ENCODE peak calls at places on chromosomes 13 and 19, in seven cellular contexts. E, G, X, A, R, Z and N are unnamed samples.

GRCh38 chr19:16593181-16593580 is 21.0 kb upstream of the SLC35E1 start:
- DNase-seq in A (no peak), R (no peak), X (peak), Z (no peak), G (no peak), E (no peak), N (no peak)

GRCh38 chr13:98262307-98262706 is 85.2 kb upstream of the RNF113B start:
- DNase-seq in G (no peak), R (no peak), A (no peak), Z (no peak), X (no peak), E (no peak), N (no peak)

GRCh38 chr13:93244141-93244917 is 17.7 kb downstream of the GPC6 start:
- DNase-seq in G (no peak), R (no peak), E (no peak), Z (no peak), X (no peak), A (no peak), N (no peak)

GRCh38 chr13:33494596-33495214 is 209.2 kb upstream of the STARD13 start:
- DNase-seq in G (no peak), Z (no peak), E (no peak), X (no peak), R (no peak), A (peak), N (no peak)

GRCh38 chr19:15701757-15702589 is 25.9 kb upstream of the OR10H2 start:
- DNase-seq in X (no peak), E (no peak), Z (no peak), R (no peak), G (no peak), A (no peak), N (no peak)

GRCh38 chr19:31073485-31074221 is 275.6 kb downstream of the TSHZ3 start:
- DNase-seq in A (no peak), R (no peak), G (no peak), E (no peak), Z (no peak), X (no peak), N (no peak)

GRCh38 chr13:96686286-96686685 is 308.0 kb downstream of the OXGR1 start:
- DNase-seq in R (no peak), E (no peak), A (no peak), Z (no peak), X (no peak), G (no peak), N (no peak)

GRCh38 chr13:87669379-87669978 is 1.7 kb upstream of the SLITRK5 start:
- DNase-seq in E (no peak), G (no peak), Z (no peak), R (no peak), A (no peak), X (peak), N (peak)

GRCh38 chr13:39417643-39418042 is 185.3 kb downstream of the LHFPL6 start:
- DNase-seq in G (no peak), X (no peak), Z (no peak), A (no peak), E (no peak), R (no peak), N (no peak)

GRCh38 chr19:36489920-36490415 is 607 bp upstream of the ZNF566 start:
- DNase-seq in E (peak), A (peak), Z (peak), X (peak), G (peak), R (peak), N (peak)

GRCh38 chr19:47587295-47587694 is 14.3 kb upstream of the ZNF541 start:
- DNase-seq in G (no peak), X (no peak), Z (no peak), R (no peak), A (no peak), E (no peak), N (no peak)

GRCh38 chr13:74767031-74767430 is 632.8 kb upstream of the KLF12 start:
- DNase-seq in Z (no peak), A (no peak), X (no peak), E (no peak), G (no peak), R (no peak), N (no peak)

GRCh38 chr19:55227241-55228014 is 1.1 kb downstream of the TMEM86B start:
- DNase-seq in X (no peak), A (no peak), E (no peak), R (no peak), G (no peak), Z (no peak), N (no peak)

GRCh38 chr19:17450264-17451075 is 2.0 kb upstream of the TMEM221 start:
- DNase-seq in R (no peak), E (no peak), A (no peak), X (peak), Z (no peak), G (no peak), N (peak)

DNA sequence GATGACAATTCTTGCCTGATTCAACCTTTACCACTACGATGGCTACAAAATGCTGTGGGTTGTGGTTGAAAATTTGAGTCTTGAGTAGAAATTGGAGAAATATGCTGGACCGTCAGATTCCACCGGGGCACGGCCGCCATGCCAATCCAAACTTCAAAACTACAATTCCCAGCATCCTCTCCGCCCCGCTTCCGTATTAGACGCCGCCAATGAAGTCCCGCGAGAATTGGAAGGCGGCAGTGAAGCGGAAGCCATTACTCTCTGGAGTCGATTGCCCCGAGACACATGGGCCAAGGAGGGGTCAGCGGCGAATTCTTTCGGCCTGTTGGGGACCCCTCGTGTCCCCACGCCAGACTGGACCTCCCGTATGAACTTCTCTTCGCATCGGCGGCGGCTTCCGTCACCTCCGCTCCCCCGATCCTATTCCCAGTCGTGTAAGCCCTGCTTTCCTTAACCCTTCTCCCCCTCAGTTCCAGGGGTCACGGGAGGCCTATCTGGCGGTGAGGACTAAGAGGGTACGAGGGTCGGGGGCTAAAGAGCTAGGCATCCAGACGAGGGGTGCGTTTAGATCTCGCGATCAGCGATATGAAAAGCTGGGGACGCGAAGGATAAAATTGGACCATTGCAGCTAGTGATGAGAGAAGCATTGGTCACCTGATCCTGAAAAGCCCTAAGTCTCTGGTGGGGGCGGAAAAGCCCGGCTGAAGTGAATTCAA is at the start of gene ZNF317:
- DNase-seq in R (peak), E (peak), A (peak), X (peak), Z (peak), G (peak), N (peak)
- TF ChIP-seq CTCF in R (no peak), E (no peak), A (no peak), X (no peak), Z (no peak), G (no peak), N (no peak)

DNA sequence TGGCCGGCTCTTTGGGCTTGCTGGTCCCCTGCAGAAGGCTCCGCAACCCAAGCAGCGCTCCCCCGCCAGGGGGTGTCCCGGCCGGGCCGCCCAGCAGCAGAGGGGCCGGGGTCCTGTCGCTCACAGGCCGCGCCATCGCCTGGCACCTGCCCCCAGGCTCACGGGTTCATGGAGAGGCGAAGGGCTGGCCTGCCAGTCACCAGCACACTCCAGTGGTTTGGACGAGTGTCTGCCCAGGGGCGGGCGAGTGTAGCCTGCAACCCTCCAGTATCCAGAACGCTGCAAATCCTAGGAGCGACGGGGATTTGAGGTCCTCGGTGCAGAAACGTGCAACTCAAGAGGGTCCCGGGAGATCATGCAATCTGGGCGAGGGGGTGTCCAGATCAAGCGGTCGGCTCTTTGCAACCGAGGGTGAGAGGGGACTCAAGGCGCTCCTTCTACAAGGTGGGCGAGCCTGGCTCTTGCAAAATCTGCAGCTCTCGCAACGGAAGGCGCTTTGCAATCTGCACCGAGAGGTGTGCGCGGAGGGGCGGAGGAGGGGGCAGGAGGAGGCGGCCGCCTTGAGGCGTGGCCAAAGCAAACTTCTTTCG is at the start of gene DBP:
- DNase-seq in G (no peak), R (peak), Z (peak), E (no peak), X (no peak), A (no peak), N (no peak)
- TF ChIP-seq CTCF in G (no peak), R (no peak), Z (peak), E (no peak), X (no peak), A (peak), N (no peak)

DNA sequence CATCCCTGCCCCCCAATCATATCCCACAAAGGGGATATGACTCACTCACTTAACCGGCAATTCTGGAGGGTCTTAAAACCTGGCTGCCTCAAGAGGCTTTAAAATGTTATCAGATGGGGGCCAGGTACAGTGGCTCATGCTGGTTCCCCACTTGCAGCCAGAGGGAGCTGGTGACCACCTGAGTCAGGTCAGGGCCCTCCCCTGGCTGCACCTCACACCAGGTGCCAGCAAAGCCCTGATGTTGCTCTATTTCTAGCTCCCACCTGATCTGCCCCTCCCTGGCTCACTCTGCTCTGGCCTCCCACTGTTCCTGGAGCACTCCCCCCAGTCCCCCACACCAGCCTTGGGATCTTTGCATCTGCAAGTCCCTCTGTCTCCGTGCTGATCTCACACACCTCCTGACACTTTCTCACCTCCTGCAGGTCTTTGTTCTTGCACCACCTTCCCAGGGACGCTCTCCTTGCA is 14.2 kb downstream of the HPN start:
- DNase-seq in Z (no peak), E (no peak), G (no peak), X (no peak), A (no peak), R (no peak), N (no peak)
- TF ChIP-seq CTCF in Z (peak), E (no peak), G (no peak), X (peak), A (no peak), R (peak), N (peak)

GRCh38 chr13:36509369-36509768 is 77.1 kb downstream of the CCNA1 start:
- DNase-seq in Z (no peak), E (no peak), R (no peak), G (no peak), X (no peak), A (no peak), N (no peak)
- TF ChIP-seq CTCF in Z (no peak), E (no peak), R (no peak), G (no peak), X (no peak), A (no peak), N (no peak)

DNA sequence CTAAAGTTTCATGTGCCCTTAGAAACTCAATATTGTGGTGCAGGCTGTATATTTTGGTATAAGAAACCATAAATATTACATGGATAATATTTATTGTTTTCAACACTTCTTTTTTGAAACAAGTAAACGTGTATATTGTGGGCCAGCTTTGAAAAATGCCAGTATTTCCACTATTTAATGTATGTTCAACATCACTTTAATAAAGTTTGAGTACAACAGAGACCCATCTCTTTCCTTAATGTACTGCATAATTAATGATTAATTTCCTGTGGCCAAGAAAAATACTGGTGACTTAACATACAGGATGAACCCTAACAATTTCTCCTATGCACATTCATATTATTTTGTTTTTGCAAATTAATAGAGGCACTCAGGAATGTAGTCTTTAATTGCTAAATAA is 2891.5 kb downstream of the PCDH9 start:
- DNase-seq in R (no peak), E (no peak), G (no peak), Z (no peak), X (no peak), A (no peak), N (no peak)
- TF ChIP-seq CTCF in R (no peak), E (no peak), G (no peak), Z (no peak), X (no peak), A (no peak), N (no peak)

DNA sequence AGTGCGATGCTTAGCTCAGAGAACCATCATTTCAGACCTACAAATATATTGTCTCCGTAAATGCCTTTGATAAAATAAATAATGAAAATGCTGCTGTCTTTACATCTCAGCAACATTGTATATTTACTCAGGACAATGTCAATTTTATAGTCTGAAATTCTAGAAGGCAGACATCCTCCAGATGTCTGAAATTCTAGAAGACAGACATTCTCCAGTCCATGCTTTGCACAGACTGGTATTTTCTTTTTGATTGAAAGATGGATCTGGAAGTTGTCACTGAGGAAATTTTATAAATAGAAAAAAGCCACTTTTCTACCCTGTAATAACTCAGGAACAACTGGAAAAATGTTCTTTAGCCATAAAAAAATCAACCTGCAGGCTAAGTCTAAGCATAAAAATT is 2293.3 kb downstream of the PCDH9 start:
- DNase-seq in Z (no peak), X (no peak), G (no peak), E (no peak), R (no peak), A (no peak), N (no peak)
- TF ChIP-seq CTCF in Z (no peak), X (no peak), G (no peak), E (no peak), R (no peak), A (no peak), N (no peak)

GRCh38 chr13:102089722-102090121 is 312.1 kb downstream of the FGF14 start:
- DNase-seq in X (no peak), A (no peak), R (no peak), E (no peak), G (no peak), Z (no peak), N (no peak)

GRCh38 chr13:102090532-102090931 is 311.3 kb downstream of the FGF14 start:
- DNase-seq in G (no peak), R (no peak), E (no peak), Z (no peak), A (no peak), X (no peak), N (no peak)

GRCh38 chr13:102091231-102091630 is 310.6 kb downstream of the FGF14 start:
- DNase-seq in E (no peak), R (no peak), G (no peak), Z (no peak), X (no peak), A (no peak), N (no peak)

GRCh38 chr13:102089177-102089576 is 312.7 kb downstream of the FGF14 start:
- DNase-seq in A (no peak), R (no peak), E (no peak), X (no peak), G (no peak), Z (no peak), N (no peak)
- TF ChIP-seq CTCF in A (peak), R (no peak), E (no peak), X (no peak), G (no peak), Z (no peak), N (no peak)

GRCh38 chr13:108214511-108215383 is 589 bp downstream of the LIG4 start:
- DNase-seq in G (no peak), R (no peak), E (no peak), X (no peak), Z (peak), A (no peak), N (no peak)
- TF ChIP-seq CTCF in G (no peak), R (no peak), E (no peak), X (no peak), Z (no peak), A (no peak), N (no peak)

DNA sequence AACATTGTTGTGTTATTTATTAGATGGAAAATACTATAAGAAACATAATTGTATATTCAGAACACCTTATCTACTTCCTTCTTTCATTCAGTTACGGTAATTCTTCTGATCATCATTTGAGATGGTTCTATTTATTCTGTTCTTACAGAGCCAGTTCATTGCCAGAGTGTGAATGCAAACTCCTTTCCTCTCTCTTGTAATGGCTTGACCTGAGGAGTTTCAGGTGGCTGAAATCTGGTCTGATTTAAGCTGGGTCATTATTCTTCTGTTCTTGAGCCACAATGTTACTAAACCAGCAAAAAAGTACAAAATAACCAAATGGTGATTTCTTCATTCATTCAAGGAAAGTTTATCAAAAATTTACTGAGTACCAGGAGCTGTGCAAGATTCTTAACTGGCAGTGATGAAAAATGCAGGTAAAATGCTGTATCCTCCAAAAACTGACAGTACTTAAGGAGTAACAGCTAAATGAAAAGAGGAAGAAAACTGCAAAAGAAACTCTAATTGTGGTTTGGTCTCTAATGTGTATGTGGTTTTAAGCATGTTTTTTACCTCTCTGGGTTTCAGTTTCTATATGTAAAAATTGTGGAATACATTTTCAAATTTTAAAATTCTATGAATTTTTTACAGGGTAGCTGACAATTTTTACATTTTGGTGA is 182.4 kb upstream of the UFM1 start:
- DNase-seq in X (peak), R (no peak), A (no peak), Z (no peak), G (no peak), E (no peak), N (no peak)
- TF ChIP-seq CTCF in X (no peak), R (no peak), A (no peak), Z (no peak), G (no peak), E (no peak), N (no peak)

GRCh38 chr13:106522898-106523525 is 12.4 kb downstream of the EFNB2 start:
- DNase-seq in X (no peak), R (no peak), Z (no peak), G (no peak), E (no peak), A (no peak), N (no peak)

GRCh38 chr13:106521101-106521799 is 14.2 kb downstream of the EFNB2 start:
- DNase-seq in X (no peak), A (no peak), E (no peak), R (no peak), Z (no peak), G (no peak), N (no peak)

GRCh38 chr13:106518535-106518934 is 16.9 kb downstream of the EFNB2 start:
- DNase-seq in A (no peak), X (no peak), R (no peak), E (no peak), Z (no peak), G (no peak), N (no peak)

GRCh38 chr13:106522112-106522511 is 13.3 kb downstream of the EFNB2 start:
- DNase-seq in X (no peak), Z (no peak), G (no peak), A (no peak), E (no peak), R (no peak), N (no peak)

GRCh38 chr13:106520205-106521004 is 15.1 kb downstream of the EFNB2 start:
- DNase-seq in A (no peak), R (no peak), X (no peak), G (no peak), E (no peak), Z (no peak), N (no peak)
- TF ChIP-seq CTCF in A (peak), R (peak), X (peak), G (no peak), E (no peak), Z (no peak), N (no peak)